ENCODE peak calls at places on chromosomes 12 and 14, in five cellular contexts. G is H1, F is neuronal stem cell, D is H9, Y is trophoblast cell. P is an unnamed sample.

GRCh38 chr14:105477659-105478623 is 3.3 kb downstream of the CRIP2 start:
- DNase-seq in G (no peak), F (no peak), D (no peak), Y (no peak), P (no peak)

GRCh38 chr12:9810721-9811120 is 16.6 kb upstream of the KLRF1 start:
- DNase-seq in G (no peak), F (no peak), D (no peak), Y (peak; percentile 4), P (no peak)

GRCh38 chr12:113515082-113515856 is 43.6 kb upstream of the LHX5 start:
- DNase-seq in G (peak; percentile 47), F (peak; percentile 79), D (peak; percentile 69), Y (no peak), P (no peak)

GRCh38 chr14:77458249-77458950 is 507 bp downstream of the AHSA1 start:
- DNase-seq in G (no peak), F (no peak), D (peak; percentile 45), Y (peak; percentile 73), P (peak; percentile 63)

GRCh38 chr12:98456583-98457573 is 58.5 kb upstream of the TMPO start:
- DNase-seq in G (peak; percentile 46), F (peak; percentile 39), D (peak; percentile 78), Y (peak; percentile 72), P (peak; percentile 65)

GRCh38 chr12:90627180-90627896 is 327.6 kb downstream of the CCER1 start:
- DNase-seq in G (no peak), F (no peak), D (no peak), Y (no peak), P (peak; percentile 26)

GRCh38 chr14:71388862-71389261 is 481.6 kb downstream of the PCNX1 start:
- DNase-seq in G (no peak), F (no peak), D (no peak), Y (peak; percentile 82), P (no peak)

GRCh38 chr12:25433024-25433423 is 120.1 kb downstream of the LMNTD1 start:
- DNase-seq in G (no peak), F (no peak), D (no peak), Y (no peak), P (no peak)

GRCh38 chr12:6018265-6018664 is 73.2 kb upstream of the ANO2 start:
- DNase-seq in G (no peak), F (no peak), D (no peak), Y (no peak), P (no peak)

GRCh38 chr12:6020930-6021329 is 75.9 kb upstream of the ANO2 start:
- DNase-seq in G (no peak), F (no peak), D (no peak), Y (peak; percentile 50), P (no peak)

GRCh38 chr12:6016756-6017155 is 71.7 kb upstream of the ANO2 start:
- DNase-seq in G (no peak), F (no peak), D (no peak), Y (no peak), P (no peak)
- H2BK12ac ChIP-seq in G (no peak overlapping the region), F (no peak overlapping the region), D (no peak overlapping the region), Y (no peak overlapping the region), P (no peak overlapping the region)

GRCh38 chr14:88863167-88863566 is 38.7 kb downstream of the TTC8 start:
- DNase-seq in G (no peak), F (no peak), D (no peak), Y (no peak), P (peak; percentile 13)
- H2BK12ac ChIP-seq in G (no peak overlapping the region), F (no peak overlapping the region), D (no peak overlapping the region), Y (no peak overlapping the region), P (no peak overlapping the region)

GRCh38 chr12:107525719-107526554 is 159.7 kb upstream of the PWP1 start:
- DNase-seq in G (no peak), F (no peak), D (no peak), Y (no peak), P (no peak)
- H2BK12ac ChIP-seq in G (no peak overlapping the region), F (no peak overlapping the region), D (no peak overlapping the region), Y (no peak overlapping the region), P (no peak overlapping the region)

GRCh38 chr12:23099104-23099503 is 474.1 kb downstream of the ETNK1 start:
- DNase-seq in G (no peak), F (no peak), D (peak; percentile 37), Y (no peak), P (no peak)

GRCh38 chr12:23093488-23093887 is 468.5 kb downstream of the ETNK1 start:
- DNase-seq in G (no peak), F (no peak), D (no peak), Y (no peak), P (no peak)

GRCh38 chr12:23098110-23099049 is 473.4 kb downstream of the ETNK1 start:
- DNase-seq in G (no peak), F (no peak), D (no peak), Y (no peak), P (no peak)

GRCh38 chr12:23099604-23100003 is 474.6 kb downstream of the ETNK1 start:
- DNase-seq in G (peak; percentile 21), F (no peak), D (no peak), Y (no peak), P (peak; percentile 1)

DNA sequence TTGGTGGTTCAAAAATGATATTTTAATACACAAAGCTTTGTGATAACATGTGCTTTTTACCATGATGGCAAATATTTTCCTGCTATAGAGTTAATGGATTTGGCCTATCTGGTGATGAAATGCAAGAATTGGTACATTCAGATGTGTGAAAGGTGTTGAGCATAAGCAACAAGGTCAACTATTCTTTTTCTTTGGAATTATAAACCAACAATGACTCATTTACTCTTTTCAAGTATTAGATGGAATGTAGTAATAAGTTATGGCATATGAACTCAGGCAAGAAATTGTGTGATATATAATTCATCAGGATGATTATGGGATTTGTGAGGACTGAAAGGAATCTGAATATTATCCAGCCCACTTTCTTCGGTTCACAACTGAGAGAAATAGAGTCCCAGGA is 471.4 kb downstream of the ETNK1 start:
- DNase-seq in G (no peak), F (no peak), D (no peak), Y (no peak), P (no peak)
- H2BK12ac ChIP-seq in G (no peak overlapping the region), F (no peak overlapping the region), D (no peak overlapping the region), Y (no peak overlapping the region), P (no peak overlapping the region)

GRCh38 chr12:42144174-42144423 is 575 bp downstream of the GXYLT1 start:
- DNase-seq in G (no peak), F (no peak), D (no peak), Y (no peak), P (no peak)

GRCh38 chr12:42144424-42145196 is at the start of gene GXYLT1:
- DNase-seq in G (peak; percentile 65), F (peak; percentile 93), D (peak; percentile 92), Y (peak; percentile 98), P (peak; percentile 92)

GRCh38 chr12:42140901-42141300 is 3.8 kb downstream of the GXYLT1 start:
- DNase-seq in G (no peak), F (no peak), D (no peak), Y (peak; percentile 37), P (peak; percentile 57)

GRCh38 chr12:42143401-42144173 is 1.1 kb downstream of the GXYLT1 start:
- DNase-seq in G (no peak), F (no peak), D (no peak), Y (peak; percentile 36), P (peak; percentile 48)

GRCh38 chr12:42141981-42142606 is 2.6 kb downstream of the GXYLT1 start:
- DNase-seq in G (no peak), F (no peak), D (no peak), Y (no peak), P (no peak)
- H2BK12ac ChIP-seq in G (no peak overlapping the region), F (no peak overlapping the region), D (no peak overlapping the region), Y (no peak overlapping the region), P (no peak overlapping the region)

P was measured in mesenchymal stem cell.